ENCODE peak calls at places on chromosomes 5 and 9, in eight cellular contexts. V is esophagus squamous epithelium, G is H4, S is RPMI7951, Z is tibial artery, K is SK-N-DZ, J is A172, L is fibroblast of mammary gland. M is an unnamed sample.

GRCh38 chr9:19465571-19466267 is 56.9 kb downstream of the ACER2 start:
- DNase-seq in S (no peak), V (no peak), G (no peak), Z (no peak), K (no peak), L (no peak), J (no peak), M (no peak)

GRCh38 chr5:170145462-170145861 is 39.8 kb downstream of the FOXI1 start:
- DNase-seq in L (peak), Z (no peak), S (peak), V (no peak), K (peak), G (no peak), J (peak), M (no peak)

GRCh38 chr5:115626444-115626823 is 598 bp upstream of the TMED7 start:
- DNase-seq in L (peak), S (no peak), V (no peak), G (no peak), Z (no peak), K (no peak), J (no peak), M (peak)

GRCh38 chr5:132788508-132788907 is 11.5 kb upstream of the SEPTIN8 start:
- DNase-seq in V (no peak), S (no peak), G (no peak), L (no peak), J (no peak), Z (no peak), K (no peak), M (no peak)

GRCh38 chr9:132220069-132220468 is 58.2 kb downstream of the NTNG2 start:
- DNase-seq in V (no peak), G (no peak), Z (no peak), K (no peak), J (no peak), S (no peak), L (no peak), M (peak)

GRCh38 chr5:17441351-17441750 is 56.7 kb upstream of the TAF11L2 start:
- DNase-seq in G (no peak), L (peak), S (no peak), Z (no peak), K (no peak), J (peak), V (no peak), M (peak)

GRCh38 chr9:4740623-4741364 is at the start of gene AK3:
- DNase-seq in K (peak), G (peak), S (peak), J (peak), V (peak), Z (peak), L (peak), M (peak)

GRCh38 chr9:71037521-71037920 is 83.9 kb downstream of the TRPM3 start:
- DNase-seq in G (no peak), K (peak), V (no peak), S (no peak), J (no peak), L (no peak), Z (no peak), M (no peak)

GRCh38 chr5:103461223-103461622 is 101.4 kb downstream of the NUDT12 start:
- DNase-seq in J (peak), G (no peak), S (peak), L (peak), K (no peak), V (no peak), Z (no peak), M (peak)

GRCh38 chr9:84845956-84846355 is 176.4 kb downstream of the NTRK2 start:
- DNase-seq in L (no peak), K (no peak), G (no peak), J (no peak), Z (no peak), S (no peak), V (no peak), M (no peak)

GRCh38 chr5:117487556-117487955 is 912.9 kb upstream of the SEMA6A start:
- DNase-seq in G (no peak), V (no peak), L (no peak), S (no peak), Z (no peak), K (no peak), J (no peak), M (no peak)

GRCh38 chr5:137837741-137838389 is 29.8 kb upstream of the MYOT start:
- DNase-seq in J (peak), L (no peak), S (no peak), V (no peak), G (no peak), K (no peak), Z (no peak), M (no peak)

GRCh38 chr5:75551471-75551870 is 39.8 kb downstream of the POLK start:
- DNase-seq in L (peak), Z (no peak), S (peak), G (no peak), K (no peak), J (peak), V (no peak), M (peak)

GRCh38 chr9:93950619-93951601 is 4.2 kb downstream of the BARX1 start:
- DNase-seq in G (no peak), V (no peak), S (peak), J (no peak), L (no peak), Z (no peak), K (no peak), M (no peak)

GRCh38 chr9:131692612-131692976 is 47.3 kb downstream of the RAPGEF1 start:
- DNase-seq in Z (no peak), G (no peak), J (no peak), K (no peak), L (no peak), S (no peak), V (no peak), M (no peak)

GRCh38 chr5:175393922-175394321 is 50.1 kb downstream of the DRD1 start:
- DNase-seq in Z (no peak), J (no peak), L (no peak), G (no peak), V (no peak), K (no peak), S (no peak), M (no peak)

GRCh38 chr9:9855503-9856078 is 757.2 kb downstream of the PTPRD start:
- DNase-seq in L (no peak), Z (no peak), S (no peak), V (no peak), G (no peak), J (no peak), K (no peak), M (no peak)

GRCh38 chr5:123809594-123810172 is 297.7 kb downstream of the CSNK1G3 start:
- DNase-seq in Z (no peak), K (peak), G (no peak), L (no peak), V (no peak), S (no peak), J (no peak), M (no peak)

GRCh38 chr9:5712651-5713360 is 83.9 kb downstream of the RIC1 start:
- DNase-seq in Z (no peak), S (no peak), K (no peak), V (no peak), L (no peak), G (no peak), J (no peak), M (no peak)

GRCh38 chr5:126884269-126884819 is 107.4 kb downstream of the LMNB1 start:
- DNase-seq in S (peak), J (peak), K (peak), V (no peak), G (peak), L (peak), Z (no peak), M (peak)

GRCh38 chr5:79742549-79743136 is 53.0 kb downstream of the CMYA5 start:
- DNase-seq in L (no peak), S (no peak), J (no peak), Z (no peak), G (no peak), V (no peak), K (no peak), M (no peak)

GRCh38 chr5:92778261-92778660 is 802.8 kb downstream of the NR2F1-AS1 start:
- DNase-seq in Z (no peak), L (no peak), G (no peak), K (no peak), S (no peak), J (no peak), V (no peak), M (no peak)

M was measured in iris pigment epithelial cell.